ENCODE peak calls at places on chromosomes 6 and 20, in nine cellular contexts. C, J, M, H, S, Q, B, F and D are unnamed samples.

GRCh38 chr6:100998111-100998510 is 117.0 kb upstream of the ASCC3 start:
- DNase-seq in C (no peak), J (no peak), M (no peak), H (peak), S (no peak), Q (no peak), B (peak), F (no peak), D (no peak)

GRCh38 chr20:44151621-44152416 is 35.2 kb downstream of the JPH2 start:
- DNase-seq in C (no peak), J (no peak), M (no peak), H (no peak), S (peak), Q (no peak), B (no peak), F (peak), D (no peak)

GRCh38 chr6:135002229-135002844 is 52.3 kb downstream of the HBS1L start:
- DNase-seq in C (no peak), J (no peak), M (peak), H (peak), S (no peak), Q (no peak), B (peak), F (no peak), D (no peak)

GRCh38 chr6:11251553-11252358 is 19.3 kb upstream of the NEDD9 start:
- DNase-seq in C (peak), J (no peak), M (no peak), H (peak), S (peak), Q (peak), B (peak), F (peak), D (peak)

GRCh38 chr20:50120935-50121693 is 8.2 kb upstream of the UBE2V1 start:
- DNase-seq in C (peak), J (peak), M (peak), H (peak), S (no peak), Q (peak), B (peak), F (no peak), D (peak)

GRCh38 chr20:31605031-31605901 is at the start of gene ID1:
- DNase-seq in C (peak), J (peak), M (peak), H (peak), S (peak), Q (peak), B (peak), F (peak), D (peak)

GRCh38 chr20:51687071-51687470 is 81.1 kb downstream of the ATP9A start:
- DNase-seq in C (no peak), J (no peak), M (no peak), H (peak), S (no peak), Q (no peak), B (peak), F (no peak), D (no peak)

GRCh38 chr6:144307880-144308279 is 22.7 kb downstream of the UTRN start:
- DNase-seq in C (no peak), J (no peak), M (no peak), H (no peak), S (no peak), Q (no peak), B (peak), F (no peak), D (no peak)

GRCh38 chr6:21331221-21331620 is 262.3 kb upstream of the SOX4 start:
- DNase-seq in C (peak), J (no peak), M (no peak), H (peak), S (peak), Q (peak), B (peak), F (peak), D (no peak)

DNA sequence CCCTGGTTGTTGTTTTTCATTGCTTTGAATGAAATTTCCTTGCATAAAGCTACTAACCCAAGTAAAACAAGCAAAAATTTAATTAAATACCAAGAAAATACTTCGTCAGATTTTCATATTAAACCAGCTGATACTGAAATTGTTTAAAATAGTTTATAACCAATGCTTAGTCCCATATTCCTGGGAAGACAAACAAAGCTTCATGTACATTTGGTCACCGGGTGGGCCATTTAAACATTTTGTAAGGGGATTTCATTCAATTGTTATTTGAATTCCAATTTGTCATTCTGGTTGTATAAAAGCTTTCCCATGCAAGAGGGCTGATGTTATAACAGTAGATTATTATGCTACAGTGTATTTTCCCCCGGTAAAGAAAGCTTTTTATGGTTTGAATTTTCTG is 578 bp upstream of the RBBP9 start:
- DNase-seq in C (no peak), J (no peak), M (no peak), H (no peak), S (no peak), Q (no peak), B (no peak), F (no peak), D (no peak)
- H3K27ac ChIP-seq in C (no peak), J (peak), M (no peak), H (no peak), S (peak), Q (no peak), B (peak), F (no peak), D (peak)

DNA sequence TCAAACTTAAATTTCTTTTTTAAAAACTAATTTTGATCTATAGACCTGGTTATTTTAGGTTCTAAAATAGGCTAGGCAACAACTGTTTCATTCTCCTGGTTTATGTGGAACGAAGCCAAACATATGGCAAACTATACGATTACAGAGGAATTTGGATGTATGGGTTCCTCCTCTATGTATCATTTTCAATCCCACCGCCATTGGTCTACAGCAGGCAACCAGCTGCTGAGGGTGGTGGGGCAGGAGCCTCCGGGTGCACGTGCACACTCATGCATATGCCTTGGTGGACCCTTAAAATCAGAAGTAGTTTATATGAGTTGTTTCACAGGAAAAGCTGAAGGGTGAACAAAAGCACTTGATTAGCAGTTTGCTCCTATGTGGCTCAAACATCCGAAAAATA is 38.5 kb downstream of the LAMA4 start:
- DNase-seq in C (no peak), J (no peak), M (no peak), H (no peak), S (no peak), Q (no peak), B (no peak), F (no peak), D (no peak)
- H3K4me3 ChIP-seq in C (no peak), J (no peak), M (no peak), H (no peak), S (no peak), Q (no peak), B (no peak), F (no peak), D (no peak)

DNA sequence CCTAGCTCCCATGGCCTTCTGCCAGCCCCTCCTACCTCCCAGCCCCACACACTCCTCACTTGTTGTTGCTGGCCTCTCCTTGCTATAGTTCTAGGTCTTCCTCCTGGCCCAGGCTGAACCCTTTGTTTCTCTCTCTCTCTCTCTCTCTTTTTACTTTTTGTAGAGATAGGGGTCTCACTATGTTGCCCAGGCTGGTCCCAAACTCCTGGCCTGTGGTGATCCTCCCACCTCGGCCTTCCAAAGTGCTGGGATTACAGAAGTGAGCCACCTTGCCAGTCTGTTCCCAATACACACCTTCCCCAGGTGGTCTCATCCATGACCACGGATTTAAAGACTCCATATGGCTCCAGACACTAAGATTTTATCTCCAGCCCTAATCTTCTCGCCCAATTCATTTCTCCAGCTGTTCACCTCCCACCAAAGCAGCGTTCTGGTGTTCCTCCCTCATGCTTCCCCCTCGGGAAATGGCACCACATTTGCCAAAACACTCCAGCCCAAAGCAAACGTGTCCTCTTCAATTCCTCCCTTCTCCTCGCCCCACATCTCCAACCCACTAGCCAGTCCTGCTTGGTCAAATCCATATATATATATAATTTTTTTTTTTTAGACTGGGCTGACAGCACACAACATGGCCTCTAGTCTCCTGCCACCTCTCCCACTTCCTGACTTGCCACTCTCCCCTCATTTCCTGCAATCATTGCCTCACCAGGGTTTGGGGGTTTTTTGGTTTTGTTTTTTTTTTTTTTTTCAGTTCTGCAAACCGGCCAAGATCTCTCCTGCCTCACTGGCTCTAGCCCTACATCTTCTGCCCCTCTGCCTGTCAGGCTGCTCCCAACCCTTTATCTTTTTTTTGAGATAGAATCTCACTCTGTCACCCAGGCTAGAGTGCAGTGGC is 104.4 kb downstream of the NCR2 start:
- DNase-seq in C (no peak), J (no peak), M (no peak), H (no peak), S (no peak), Q (no peak), B (peak), F (no peak), D (no peak)
- H3K27ac ChIP-seq in C (no peak), J (no peak), M (no peak), H (no peak), S (no peak), Q (no peak), B (no peak), F (no peak), D (no peak)

DNA sequence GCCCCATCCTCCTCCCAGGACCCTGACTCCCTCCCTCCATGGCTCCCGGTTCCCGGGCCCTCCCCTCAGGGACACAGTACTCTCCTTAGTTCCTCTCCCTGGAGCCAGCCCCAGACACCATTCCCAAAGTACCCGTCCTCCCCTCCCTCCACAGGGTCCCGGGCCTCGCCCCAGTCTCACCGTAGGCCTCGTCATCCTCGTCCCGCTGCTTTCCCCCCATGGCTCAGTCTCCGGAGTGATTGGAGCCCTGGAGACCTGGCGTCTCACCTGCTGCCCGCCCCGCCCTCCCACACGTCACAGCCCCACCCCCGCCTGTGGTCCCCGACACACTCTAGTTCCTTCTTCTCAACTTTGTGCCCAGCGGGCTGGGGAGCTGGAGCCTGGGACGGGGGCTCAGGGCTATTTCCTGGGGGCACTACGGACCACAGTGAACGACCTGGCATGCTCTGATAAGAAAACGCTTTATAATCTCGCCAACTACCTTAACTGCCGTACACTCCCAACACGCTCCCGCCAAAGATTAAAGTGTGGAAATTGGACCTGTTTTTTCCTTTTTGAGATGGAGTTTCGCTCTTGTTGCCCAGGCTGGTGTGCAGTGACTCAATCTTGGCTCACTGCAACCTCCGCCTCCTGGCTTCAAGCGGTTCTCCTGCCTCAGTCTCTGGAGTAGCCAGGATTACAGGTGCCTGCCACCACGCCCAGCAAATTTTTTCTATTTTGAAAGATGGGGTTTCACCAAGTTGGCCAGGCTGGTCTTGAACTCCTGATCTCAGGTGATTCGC is at the start of gene SLC44A4:
- DNase-seq in C (no peak), J (no peak), M (no peak), H (no peak), S (no peak), Q (no peak), B (no peak), F (no peak), D (no peak)
- H3K4me3 ChIP-seq in C (no peak), J (no peak), M (no peak), H (no peak), S (no peak), Q (peak), B (no peak), F (no peak), D (no peak)

GRCh38 chr20:2102585-2103453 is 1.2 kb downstream of the STK35 start:
- DNase-seq in C (peak), J (peak), M (peak), H (peak), S (peak), Q (peak), B (peak), F (peak), D (peak)

GRCh38 chr20:2101935-2102584 is 433 bp downstream of the STK35 start:
- DNase-seq in C (peak), J (peak), M (peak), H (peak), S (peak), Q (peak), B (peak), F (peak), D (peak)

GRCh38 chr20:2104236-2104635 is 2.6 kb downstream of the STK35 start:
- DNase-seq in C (no peak), J (no peak), M (no peak), H (no peak), S (no peak), Q (no peak), B (no peak), F (no peak), D (no peak)

GRCh38 chr20:2101057-2101934 is at the start of gene STK35:
- DNase-seq in C (no peak), J (no peak), M (peak), H (no peak), S (no peak), Q (peak), B (no peak), F (peak), D (no peak)

GRCh38 chr20:2103454-2104153 is 2.0 kb downstream of the STK35 start:
- DNase-seq in C (no peak), J (no peak), M (no peak), H (peak), S (no peak), Q (no peak), B (peak), F (no peak), D (no peak)
- H3K27ac ChIP-seq in C (no peak), J (peak), M (peak), H (peak), S (peak), Q (peak), B (peak), F (peak), D (peak)

GRCh38 chr6:32940656-32941411 is at the start of gene HLA-DMB:
- DNase-seq in C (no peak), J (no peak), M (peak), H (peak), S (peak), Q (peak), B (peak), F (no peak), D (peak)
- H3K4me3 ChIP-seq in C (no peak), J (peak), M (peak), H (peak), S (peak), Q (peak), B (peak), F (peak), D (peak)

GRCh38 chr20:9052136-9052535 is 16.8 kb upstream of the PLCB4 start:
- DNase-seq in C (no peak), J (no peak), M (no peak), H (no peak), S (no peak), Q (no peak), B (no peak), F (no peak), D (no peak)

GRCh38 chr20:9054176-9054575 is 14.7 kb upstream of the PLCB4 start:
- DNase-seq in C (no peak), J (no peak), M (no peak), H (peak), S (no peak), Q (no peak), B (no peak), F (no peak), D (no peak)

GRCh38 chr20:9053108-9053507 is 15.8 kb upstream of the PLCB4 start:
- DNase-seq in C (no peak), J (no peak), M (no peak), H (no peak), S (no peak), Q (no peak), B (no peak), F (no peak), D (no peak)

DNA sequence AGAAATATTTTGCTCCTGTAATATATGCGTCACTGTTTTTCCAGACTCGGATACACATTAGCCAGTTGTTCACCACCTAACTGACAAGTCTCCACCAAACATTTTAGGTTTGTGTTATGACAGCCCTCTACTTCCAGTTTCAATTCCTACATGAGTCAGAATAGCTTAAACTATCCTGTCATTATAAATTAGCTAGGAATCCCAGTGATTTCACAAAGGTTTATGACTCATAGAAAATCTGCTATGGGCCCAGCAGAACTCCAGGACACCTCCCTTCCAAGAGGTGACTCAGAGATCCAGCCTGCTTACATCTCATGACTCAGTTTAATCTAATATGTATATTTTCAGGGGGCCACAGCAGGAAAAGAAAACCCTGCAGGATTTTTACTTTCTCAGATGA is 17.4 kb upstream of the PLCB4 start:
- DNase-seq in C (no peak), J (no peak), M (no peak), H (peak), S (no peak), Q (no peak), B (peak), F (no peak), D (no peak)
- H3K27ac ChIP-seq in C (no peak), J (no peak), M (no peak), H (peak), S (no peak), Q (no peak), B (no peak), F (no peak), D (no peak)